ENCODE peak calls at places on chromosomes 13 and 19, in eight cellular contexts. One of them, this sample, is unnamed.

GRCh38 chr13:113671066-113672001 is 4.3 kb downstream of the GRK1 start:
- DNase-seq in A549: no peak
- DNase-seq in prostate gland: no peak
- DNase-seq in HCT116: no peak
- DNase-seq in transverse colon: peak; percentile 6
- DNase-seq in body of pancreas: peak; percentile 3
- DNase-seq in tibial nerve: peak; percentile 8
- DNase-seq in GM12878: no peak
- DNase-seq in this sample: no peak

GRCh38 chr13:36323951-36324566 is 22.1 kb downstream of the SPART start:
- DNase-seq in A549: no peak
- DNase-seq in prostate gland: no peak
- DNase-seq in HCT116: no peak
- DNase-seq in transverse colon: no peak
- DNase-seq in body of pancreas: no peak
- DNase-seq in tibial nerve: no peak
- DNase-seq in GM12878: no peak
- DNase-seq in this sample: no peak

GRCh38 chr13:88031980-88032562 is 360.9 kb downstream of the SLITRK5 start:
- DNase-seq in A549: no peak
- DNase-seq in prostate gland: no peak
- DNase-seq in HCT116: no peak
- DNase-seq in transverse colon: no peak
- DNase-seq in body of pancreas: no peak
- DNase-seq in tibial nerve: no peak
- DNase-seq in GM12878: no peak
- DNase-seq in this sample: no peak

GRCh38 chr13:59823495-59823894 is 340.2 kb downstream of the DIAPH3 start:
- DNase-seq in A549: no peak
- DNase-seq in prostate gland: no peak
- DNase-seq in HCT116: no peak
- DNase-seq in transverse colon: no peak
- DNase-seq in body of pancreas: no peak
- DNase-seq in tibial nerve: no peak
- DNase-seq in GM12878: no peak
- DNase-seq in this sample: no peak

GRCh38 chr19:41811036-41811435 is 14.6 kb downstream of the CEACAM3 start:
- DNase-seq in A549: no peak
- DNase-seq in prostate gland: no peak
- DNase-seq in HCT116: no peak
- DNase-seq in transverse colon: no peak
- DNase-seq in body of pancreas: no peak
- DNase-seq in tibial nerve: no peak
- DNase-seq in GM12878: no peak
- DNase-seq in this sample: peak; percentile 71

GRCh38 chr13:99282264-99283231 is 24.4 kb upstream of the GPR18 start:
- DNase-seq in A549: no peak
- DNase-seq in prostate gland: no peak
- DNase-seq in HCT116: no peak
- DNase-seq in transverse colon: no peak
- DNase-seq in body of pancreas: no peak
- DNase-seq in tibial nerve: no peak
- DNase-seq in GM12878: no peak
- DNase-seq in this sample: no peak

GRCh38 chr19:46489445-46490272 is 6.0 kb downstream of the PNMA8B start:
- DNase-seq in A549: no peak
- DNase-seq in prostate gland: no peak
- DNase-seq in HCT116: no peak
- DNase-seq in transverse colon: peak; percentile 26
- DNase-seq in body of pancreas: peak; percentile 38
- DNase-seq in tibial nerve: peak; percentile 33
- DNase-seq in GM12878: no peak
- DNase-seq in this sample: peak; percentile 63

GRCh38 chr13:106083620-106084350 is 451.7 kb downstream of the EFNB2 start:
- DNase-seq in A549: no peak
- DNase-seq in prostate gland: peak; percentile 18
- DNase-seq in HCT116: peak; percentile 46
- DNase-seq in transverse colon: peak; percentile 43
- DNase-seq in body of pancreas: peak; percentile 56
- DNase-seq in tibial nerve: no peak
- DNase-seq in GM12878: no peak
- DNase-seq in this sample: peak; percentile 17

GRCh38 chr19:38118176-38118575 is 105.8 kb downstream of the DPF1 start:
- DNase-seq in A549: no peak
- DNase-seq in prostate gland: no peak
- DNase-seq in HCT116: no peak
- DNase-seq in transverse colon: no peak
- DNase-seq in body of pancreas: no peak
- DNase-seq in tibial nerve: no peak
- DNase-seq in GM12878: no peak
- DNase-seq in this sample: no peak

GRCh38 chr13:22126433-22127021 is 455.7 kb downstream of the FGF9 start:
- DNase-seq in A549: no peak
- DNase-seq in prostate gland: no peak
- DNase-seq in HCT116: no peak
- DNase-seq in transverse colon: no peak
- DNase-seq in body of pancreas: no peak
- DNase-seq in tibial nerve: no peak
- DNase-seq in GM12878: peak; percentile 51
- DNase-seq in this sample: no peak

GRCh38 chr13:42486711-42487198 is 87.2 kb upstream of the TNFSF11 start:
- DNase-seq in A549: peak; percentile 17
- DNase-seq in prostate gland: no peak
- DNase-seq in HCT116: no peak
- DNase-seq in transverse colon: no peak
- DNase-seq in body of pancreas: no peak
- DNase-seq in tibial nerve: no peak
- DNase-seq in GM12878: no peak
- DNase-seq in this sample: no peak

GRCh38 chr19:49844138-49844740 is 6.7 kb upstream of the PTOV1 start:
- DNase-seq in A549: no peak
- DNase-seq in prostate gland: no peak
- DNase-seq in HCT116: no peak
- DNase-seq in transverse colon: no peak
- DNase-seq in body of pancreas: no peak
- DNase-seq in tibial nerve: no peak
- DNase-seq in GM12878: no peak
- DNase-seq in this sample: no peak

GRCh38 chr13:95902736-95903135 is 150.5 kb downstream of the UGGT2 start:
- DNase-seq in A549: no peak
- DNase-seq in prostate gland: no peak
- DNase-seq in HCT116: no peak
- DNase-seq in transverse colon: no peak
- DNase-seq in body of pancreas: no peak
- DNase-seq in tibial nerve: no peak
- DNase-seq in GM12878: no peak
- DNase-seq in this sample: no peak

GRCh38 chr13:61151062-61151461 is 264.6 kb downstream of the PCDH20 start:
- DNase-seq in A549: no peak
- DNase-seq in prostate gland: no peak
- DNase-seq in HCT116: no peak
- DNase-seq in transverse colon: no peak
- DNase-seq in body of pancreas: no peak
- DNase-seq in tibial nerve: no peak
- DNase-seq in GM12878: no peak
- DNase-seq in this sample: no peak

GRCh38 chr19:13539332-13539731 is 33.1 kb upstream of the CACNA1A start:
- DNase-seq in A549: no peak
- DNase-seq in prostate gland: no peak
- DNase-seq in HCT116: no peak
- DNase-seq in transverse colon: no peak
- DNase-seq in body of pancreas: no peak
- DNase-seq in tibial nerve: no peak
- DNase-seq in GM12878: no peak
- DNase-seq in this sample: no peak

GRCh38 chr13:25490236-25490635 is 118.5 kb downstream of the ATP8A2 start:
- DNase-seq in A549: no peak
- DNase-seq in prostate gland: no peak
- DNase-seq in HCT116: no peak
- DNase-seq in transverse colon: no peak
- DNase-seq in body of pancreas: no peak
- DNase-seq in tibial nerve: no peak
- DNase-seq in GM12878: no peak
- DNase-seq in this sample: no peak

GRCh38 chr19:23410155-23410554 is 14.9 kb upstream of the ZNF91 start:
- DNase-seq in A549: no peak
- DNase-seq in prostate gland: no peak
- DNase-seq in HCT116: no peak
- DNase-seq in transverse colon: peak; percentile 22
- DNase-seq in body of pancreas: no peak
- DNase-seq in tibial nerve: no peak
- DNase-seq in GM12878: no peak
- DNase-seq in this sample: no peak

GRCh38 chr13:61294467-61295186 is 121.0 kb downstream of the PCDH20 start:
- DNase-seq in A549: no peak
- DNase-seq in prostate gland: no peak
- DNase-seq in HCT116: no peak
- DNase-seq in transverse colon: no peak
- DNase-seq in body of pancreas: no peak
- DNase-seq in tibial nerve: no peak
- DNase-seq in GM12878: no peak
- DNase-seq in this sample: no peak

GRCh38 chr13:35630551-35631275 is 154.2 kb upstream of the MAB21L1 start:
- DNase-seq in A549: peak; percentile 15
- DNase-seq in prostate gland: peak; percentile 16
- DNase-seq in HCT116: peak; percentile 40
- DNase-seq in transverse colon: no peak
- DNase-seq in body of pancreas: no peak
- DNase-seq in tibial nerve: no peak
- DNase-seq in GM12878: no peak
- DNase-seq in this sample: no peak

GRCh38 chr19:38263696-38264485 is 482 bp upstream of the SPINT2 start:
- DNase-seq in A549: peak; percentile 78
- DNase-seq in prostate gland: peak; percentile 94
- DNase-seq in HCT116: peak; percentile 83
- DNase-seq in transverse colon: peak; percentile 96
- DNase-seq in body of pancreas: no peak
- DNase-seq in tibial nerve: no peak
- DNase-seq in GM12878: no peak
- DNase-seq in this sample: no peak

GRCh38 chr19:30856376-30856775 is 484.2 kb downstream of the ZNF536 start:
- DNase-seq in A549: no peak
- DNase-seq in prostate gland: no peak
- DNase-seq in HCT116: no peak
- DNase-seq in transverse colon: no peak
- DNase-seq in body of pancreas: no peak
- DNase-seq in tibial nerve: no peak
- DNase-seq in GM12878: no peak
- DNase-seq in this sample: no peak
- TF ChIP-seq POLR2A in A549: no peak
- TF ChIP-seq POLR2A in prostate gland: no peak
- TF ChIP-seq POLR2A in HCT116: no peak
- TF ChIP-seq POLR2A in transverse colon: no peak
- TF ChIP-seq POLR2A in body of pancreas: no peak
- TF ChIP-seq POLR2A in tibial nerve: no peak
- TF ChIP-seq POLR2A in GM12878: no peak
- TF ChIP-seq POLR2A in this sample: no peak

DNA sequence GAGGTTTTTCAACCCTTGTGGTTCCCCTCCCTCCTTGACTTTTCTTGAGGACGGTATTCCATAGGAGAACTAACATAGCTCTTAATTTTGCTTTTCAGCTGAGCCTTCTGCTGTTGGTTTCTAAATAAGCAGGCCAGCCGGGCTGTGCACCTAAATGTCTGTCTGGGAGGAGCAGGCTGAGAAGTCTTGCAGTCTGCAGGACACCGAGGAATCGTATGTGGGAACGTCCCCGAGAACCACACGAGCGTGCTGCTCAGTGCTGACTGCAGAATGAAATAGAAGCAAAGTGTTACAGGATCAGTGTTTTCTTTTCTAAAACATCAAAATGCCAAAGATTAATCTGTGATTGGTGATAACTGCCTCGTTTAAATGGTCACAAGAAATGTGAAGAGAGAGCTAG is 69.9 kb downstream of the COG3 start:
- DNase-seq in A549: no peak
- DNase-seq in prostate gland: no peak
- DNase-seq in HCT116: no peak
- DNase-seq in transverse colon: no peak
- DNase-seq in body of pancreas: no peak
- DNase-seq in tibial nerve: no peak
- DNase-seq in GM12878: no peak
- DNase-seq in this sample: no peak
- H3K4me1 ChIP-seq in A549: peaks cover 4% of the 10 kb centered on the region
- H3K4me1 ChIP-seq in prostate gland: no peaks in the 10 kb centered on the region
- H3K4me1 ChIP-seq in HCT116: no peaks in the 10 kb centered on the region
- H3K4me1 ChIP-seq in transverse colon: no peaks in the 10 kb centered on the region
- H3K4me1 ChIP-seq in body of pancreas: no peaks in the 10 kb centered on the region
- H3K4me1 ChIP-seq in tibial nerve: no peaks in the 10 kb centered on the region
- H3K4me1 ChIP-seq in GM12878: no peaks in the 10 kb centered on the region
- H3K4me1 ChIP-seq in this sample: no peaks in the 10 kb centered on the region

DNA sequence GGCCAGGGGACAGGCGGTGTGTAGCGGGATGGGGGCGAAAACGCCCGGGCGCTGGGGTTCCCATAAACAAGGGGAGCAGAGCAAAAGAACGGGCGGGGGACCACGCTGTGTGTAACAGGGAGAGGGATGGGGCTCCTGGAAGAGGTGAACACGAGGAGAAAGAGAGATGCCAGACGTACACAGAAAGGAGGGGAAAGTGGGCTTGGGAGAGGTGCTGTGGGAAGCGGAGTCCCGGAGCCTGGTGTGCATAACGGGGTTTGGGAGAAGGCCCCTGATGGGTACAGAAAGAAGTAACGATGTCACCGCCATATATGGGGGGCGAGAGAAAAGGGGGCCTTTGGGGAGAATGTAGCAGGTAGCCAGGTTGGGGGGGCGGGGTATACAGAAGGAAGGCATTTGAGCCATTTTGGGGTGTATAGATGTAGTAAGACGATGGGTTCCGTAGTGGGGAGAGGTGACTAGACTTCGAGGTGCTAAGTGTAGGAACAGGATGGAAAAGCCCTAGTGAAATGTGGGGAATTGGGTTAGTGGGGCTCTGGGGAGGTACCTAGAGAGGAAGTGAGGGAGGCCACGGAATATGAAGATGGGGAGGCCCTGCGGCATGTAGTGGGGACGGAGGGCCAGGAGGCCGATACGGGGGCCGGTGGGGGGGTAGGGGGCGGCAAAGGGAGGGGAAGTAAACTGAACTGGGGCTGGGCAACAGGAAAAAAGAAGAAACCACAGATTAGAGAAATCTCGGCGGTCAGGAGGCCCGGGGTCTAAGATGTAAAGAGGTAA is 762 bp downstream of the ZNF580 start:
- DNase-seq in A549: peak; percentile 68
- DNase-seq in prostate gland: no peak
- DNase-seq in HCT116: no peak
- DNase-seq in transverse colon: no peak
- DNase-seq in body of pancreas: no peak
- DNase-seq in tibial nerve: no peak
- DNase-seq in GM12878: no peak
- DNase-seq in this sample: no peak
- TF ChIP-seq POLR2A in A549: peak; percentile 2
- TF ChIP-seq POLR2A in prostate gland: no peak
- TF ChIP-seq POLR2A in HCT116: peak; percentile 54
- TF ChIP-seq POLR2A in transverse colon: peak; percentile 15
- TF ChIP-seq POLR2A in body of pancreas: peak; percentile 41
- TF ChIP-seq POLR2A in tibial nerve: no peak
- TF ChIP-seq POLR2A in GM12878: no peak
- TF ChIP-seq POLR2A in this sample: no peak

DNA sequence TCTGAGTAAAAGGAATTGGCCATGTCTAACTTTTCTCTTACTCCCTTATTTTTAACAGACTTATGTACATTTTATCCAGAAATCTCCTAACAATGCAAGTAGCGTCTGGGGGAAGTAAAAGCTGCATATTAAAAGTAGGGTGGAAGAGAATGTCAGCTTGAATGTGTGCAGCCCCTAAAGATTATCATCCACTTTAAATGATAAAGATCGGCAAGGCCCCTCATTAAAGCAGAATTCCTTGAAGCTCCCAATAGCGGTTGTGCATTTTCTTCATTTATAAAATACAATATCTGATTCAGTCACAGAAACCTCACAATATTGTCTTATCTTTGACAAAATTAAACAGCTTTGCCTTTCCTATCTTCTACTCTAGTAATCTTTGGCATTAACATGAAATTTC is 184.6 kb downstream of the LHFPL6 start:
- DNase-seq in A549: no peak
- DNase-seq in prostate gland: no peak
- DNase-seq in HCT116: no peak
- DNase-seq in transverse colon: no peak
- DNase-seq in body of pancreas: no peak
- DNase-seq in tibial nerve: no peak
- DNase-seq in GM12878: no peak
- DNase-seq in this sample: no peak
- H3K4me1 ChIP-seq in A549: no peaks in the 10 kb centered on the region
- H3K4me1 ChIP-seq in prostate gland: no peaks in the 10 kb centered on the region
- H3K4me1 ChIP-seq in HCT116: no peaks in the 10 kb centered on the region
- H3K4me1 ChIP-seq in transverse colon: no peaks in the 10 kb centered on the region
- H3K4me1 ChIP-seq in body of pancreas: no peaks in the 10 kb centered on the region
- H3K4me1 ChIP-seq in tibial nerve: peaks cover 68% of the 10 kb centered on the region
- H3K4me1 ChIP-seq in GM12878: peaks cover 4% of the 10 kb centered on the region
- H3K4me1 ChIP-seq in this sample: peaks cover 29% of the 10 kb centered on the region